ENCODE peak calls at places on chromosomes 11 and 22, in six cellular contexts. One of them, this sample, is unnamed.
A peak's percentile ranks its signal among the peaks of the same experiment; 100 is the strongest.

GRCh38 chr11:119175493-119176077 is 7.1 kb downstream of the NLRX1 start:
- DNase-seq in mesothelial cell of epicardium: no peak
- DNase-seq in PC-9: no peak
- DNase-seq in pancreas: no peak
- DNase-seq in B cell: no peak
- DNase-seq in HL-60: no peak
- DNase-seq in this sample: no peak

GRCh38 chr11:134541951-134542350 is 129.9 kb upstream of the B3GAT1 start:
- DNase-seq in mesothelial cell of epicardium: peak; percentile 27
- DNase-seq in PC-9: no peak
- DNase-seq in pancreas: no peak
- DNase-seq in B cell: no peak
- DNase-seq in HL-60: no peak
- DNase-seq in this sample: peak; percentile 9

GRCh38 chr11:13429836-13430235 is 33.2 kb downstream of the BTBD10 start:
- DNase-seq in mesothelial cell of epicardium: no peak
- DNase-seq in PC-9: no peak
- DNase-seq in pancreas: no peak
- DNase-seq in B cell: no peak
- DNase-seq in HL-60: no peak
- DNase-seq in this sample: no peak

GRCh38 chr22:47307326-47307725 is 544.9 kb downstream of the TBC1D22A start:
- DNase-seq in mesothelial cell of epicardium: no peak
- DNase-seq in PC-9: no peak
- DNase-seq in pancreas: no peak
- DNase-seq in B cell: no peak
- DNase-seq in HL-60: no peak
- DNase-seq in this sample: no peak

GRCh38 chr11:73324116-73324515 is 16.0 kb downstream of the ARHGEF17 start:
- DNase-seq in mesothelial cell of epicardium: no peak
- DNase-seq in PC-9: no peak
- DNase-seq in pancreas: no peak
- DNase-seq in B cell: no peak
- DNase-seq in HL-60: no peak
- DNase-seq in this sample: no peak

GRCh38 chr22:27274770-27275449 is 526.6 kb downstream of the MN1 start:
- DNase-seq in mesothelial cell of epicardium: no peak
- DNase-seq in PC-9: no peak
- DNase-seq in pancreas: no peak
- DNase-seq in B cell: no peak
- DNase-seq in HL-60: no peak
- DNase-seq in this sample: no peak

GRCh38 chr22:35593071-35593884 is 23.9 kb downstream of the MB start:
- DNase-seq in mesothelial cell of epicardium: no peak
- DNase-seq in PC-9: no peak
- DNase-seq in pancreas: no peak
- DNase-seq in B cell: no peak
- DNase-seq in HL-60: no peak
- DNase-seq in this sample: no peak

GRCh38 chr22:22789922-22790845 is 97.4 kb upstream of the IGLL5 start:
- DNase-seq in mesothelial cell of epicardium: no peak
- DNase-seq in PC-9: no peak
- DNase-seq in pancreas: no peak
- DNase-seq in B cell: no peak
- DNase-seq in HL-60: no peak
- DNase-seq in this sample: no peak

GRCh38 chr11:61290905-61291690 is 4.0 kb downstream of the VWCE start:
- DNase-seq in mesothelial cell of epicardium: no peak
- DNase-seq in PC-9: no peak
- DNase-seq in pancreas: no peak
- DNase-seq in B cell: no peak
- DNase-seq in HL-60: peak; percentile 12
- DNase-seq in this sample: no peak

GRCh38 chr22:46047226-46047625 is 70.3 kb upstream of the WNT7B start:
- DNase-seq in mesothelial cell of epicardium: no peak
- DNase-seq in PC-9: no peak
- DNase-seq in pancreas: peak; percentile 56
- DNase-seq in B cell: no peak
- DNase-seq in HL-60: no peak
- DNase-seq in this sample: no peak

GRCh38 chr11:27487706-27488105 is 15.1 kb upstream of the LGR4 start:
- DNase-seq in mesothelial cell of epicardium: no peak
- DNase-seq in PC-9: no peak
- DNase-seq in pancreas: no peak
- DNase-seq in B cell: no peak
- DNase-seq in HL-60: no peak
- DNase-seq in this sample: no peak

GRCh38 chr11:84655729-84656128 is 971.4 kb downstream of the DLG2 start:
- DNase-seq in mesothelial cell of epicardium: no peak
- DNase-seq in PC-9: no peak
- DNase-seq in pancreas: no peak
- DNase-seq in B cell: no peak
- DNase-seq in HL-60: no peak
- DNase-seq in this sample: no peak

GRCh38 chr11:1048375-1049070 is 12.0 kb upstream of the MUC6 start:
- DNase-seq in mesothelial cell of epicardium: no peak
- DNase-seq in PC-9: no peak
- DNase-seq in pancreas: peak; percentile 51
- DNase-seq in B cell: no peak
- DNase-seq in HL-60: no peak
- DNase-seq in this sample: no peak

GRCh38 chr11:443542-444199 is 1.9 kb upstream of the ANO9 start:
- DNase-seq in mesothelial cell of epicardium: no peak
- DNase-seq in PC-9: no peak
- DNase-seq in pancreas: no peak
- DNase-seq in B cell: no peak
- DNase-seq in HL-60: no peak
- DNase-seq in this sample: no peak

GRCh38 chr11:123063396-123064267 is 1.7 kb upstream of the HSPA8 start:
- DNase-seq in mesothelial cell of epicardium: no peak
- DNase-seq in PC-9: no peak
- DNase-seq in pancreas: no peak
- DNase-seq in B cell: no peak
- DNase-seq in HL-60: peak; percentile 71
- DNase-seq in this sample: peak; percentile 36

GRCh38 chr22:44192811-44193536 is 12.2 kb downstream of the PARVG start:
- DNase-seq in mesothelial cell of epicardium: no peak
- DNase-seq in PC-9: no peak
- DNase-seq in pancreas: peak; percentile 49
- DNase-seq in B cell: no peak
- DNase-seq in HL-60: no peak
- DNase-seq in this sample: no peak

GRCh38 chr22:23237841-23238240 is 57.5 kb downstream of the BCR start:
- DNase-seq in mesothelial cell of epicardium: no peak
- DNase-seq in PC-9: no peak
- DNase-seq in pancreas: no peak
- DNase-seq in B cell: no peak
- DNase-seq in HL-60: no peak
- DNase-seq in this sample: no peak

GRCh38 chr22:27438271-27438980 is 363.1 kb downstream of the MN1 start:
- DNase-seq in mesothelial cell of epicardium: no peak
- DNase-seq in PC-9: peak; percentile 27
- DNase-seq in pancreas: peak; percentile 86
- DNase-seq in B cell: no peak
- DNase-seq in HL-60: no peak
- DNase-seq in this sample: no peak

GRCh38 chr11:100930185-100930778 is 199.3 kb downstream of the PGR start:
- DNase-seq in mesothelial cell of epicardium: no peak
- DNase-seq in PC-9: peak; percentile 71
- DNase-seq in pancreas: no peak
- DNase-seq in B cell: no peak
- DNase-seq in HL-60: no peak
- DNase-seq in this sample: no peak

GRCh38 chr22:23182289-23183106 is 2.2 kb downstream of the BCR start:
- DNase-seq in mesothelial cell of epicardium: no peak
- DNase-seq in PC-9: peak; percentile 97
- DNase-seq in pancreas: no peak
- DNase-seq in B cell: peak; percentile 45
- DNase-seq in HL-60: no peak
- DNase-seq in this sample: peak; percentile 57

GRCh38 chr11:10488581-10489443 is 33.7 kb downstream of the AMPD3 start:
- DNase-seq in mesothelial cell of epicardium: peak; percentile 30
- DNase-seq in PC-9: peak; percentile 40
- DNase-seq in pancreas: no peak
- DNase-seq in B cell: peak; percentile 86
- DNase-seq in HL-60: no peak
- DNase-seq in this sample: no peak

GRCh38 chr11:860238-861104 is 17.8 kb downstream of the TSPAN4 start:
- DNase-seq in mesothelial cell of epicardium: no peak
- DNase-seq in PC-9: no peak
- DNase-seq in pancreas: no peak
- DNase-seq in B cell: no peak
- DNase-seq in HL-60: no peak
- DNase-seq in this sample: no peak

GRCh38 chr22:30861688-30862552 is 106.7 kb downstream of the MORC2 start:
- DNase-seq in mesothelial cell of epicardium: no peak
- DNase-seq in PC-9: no peak
- DNase-seq in pancreas: peak; percentile 39
- DNase-seq in B cell: peak; percentile 20
- DNase-seq in HL-60: no peak
- DNase-seq in this sample: no peak

GRCh38 chr11:117823294-117823940 is 1.1 kb downstream of the FXYD2 start:
- DNase-seq in mesothelial cell of epicardium: no peak
- DNase-seq in PC-9: no peak
- DNase-seq in pancreas: peak; percentile 61
- DNase-seq in B cell: no peak
- DNase-seq in HL-60: no peak
- DNase-seq in this sample: peak; percentile 14
- TF ChIP-seq CTCF in mesothelial cell of epicardium: peak; percentile 20
- TF ChIP-seq CTCF in PC-9: peak; percentile 40
- TF ChIP-seq CTCF in pancreas: no peak
- TF ChIP-seq CTCF in B cell: peak; percentile 37
- TF ChIP-seq CTCF in HL-60: peak; percentile 48
- TF ChIP-seq CTCF in this sample: no peak

GRCh38 chr11:67389477-67389876 is 2.3 kb upstream of the RAD9A start:
- DNase-seq in mesothelial cell of epicardium: no peak
- DNase-seq in PC-9: no peak
- DNase-seq in pancreas: peak; percentile 75
- DNase-seq in B cell: peak; percentile 67
- DNase-seq in HL-60: peak; percentile 57
- DNase-seq in this sample: peak; percentile 50
- TF ChIP-seq CTCF in mesothelial cell of epicardium: peak; percentile 23
- TF ChIP-seq CTCF in PC-9: peak; percentile 76
- TF ChIP-seq CTCF in pancreas: peak; percentile 27
- TF ChIP-seq CTCF in B cell: peak; percentile 70
- TF ChIP-seq CTCF in HL-60: peak; percentile 72
- TF ChIP-seq CTCF in this sample: peak; percentile 48

GRCh38 chr11:6258571-6258998 is 1.1 kb upstream of the CCKBR start:
- DNase-seq in mesothelial cell of epicardium: no peak
- DNase-seq in PC-9: no peak
- DNase-seq in pancreas: no peak
- DNase-seq in B cell: no peak
- DNase-seq in HL-60: no peak
- DNase-seq in this sample: no peak
- TF ChIP-seq CTCF in mesothelial cell of epicardium: no peak
- TF ChIP-seq CTCF in PC-9: no peak
- TF ChIP-seq CTCF in pancreas: no peak
- TF ChIP-seq CTCF in B cell: no peak
- TF ChIP-seq CTCF in HL-60: no peak
- TF ChIP-seq CTCF in this sample: no peak

GRCh38 chr11:36713715-36714114 is 115.7 kb upstream of the RAG2 start:
- DNase-seq in mesothelial cell of epicardium: no peak
- DNase-seq in PC-9: no peak
- DNase-seq in pancreas: no peak
- DNase-seq in B cell: no peak
- DNase-seq in HL-60: peak; percentile 28
- DNase-seq in this sample: no peak

DNA sequence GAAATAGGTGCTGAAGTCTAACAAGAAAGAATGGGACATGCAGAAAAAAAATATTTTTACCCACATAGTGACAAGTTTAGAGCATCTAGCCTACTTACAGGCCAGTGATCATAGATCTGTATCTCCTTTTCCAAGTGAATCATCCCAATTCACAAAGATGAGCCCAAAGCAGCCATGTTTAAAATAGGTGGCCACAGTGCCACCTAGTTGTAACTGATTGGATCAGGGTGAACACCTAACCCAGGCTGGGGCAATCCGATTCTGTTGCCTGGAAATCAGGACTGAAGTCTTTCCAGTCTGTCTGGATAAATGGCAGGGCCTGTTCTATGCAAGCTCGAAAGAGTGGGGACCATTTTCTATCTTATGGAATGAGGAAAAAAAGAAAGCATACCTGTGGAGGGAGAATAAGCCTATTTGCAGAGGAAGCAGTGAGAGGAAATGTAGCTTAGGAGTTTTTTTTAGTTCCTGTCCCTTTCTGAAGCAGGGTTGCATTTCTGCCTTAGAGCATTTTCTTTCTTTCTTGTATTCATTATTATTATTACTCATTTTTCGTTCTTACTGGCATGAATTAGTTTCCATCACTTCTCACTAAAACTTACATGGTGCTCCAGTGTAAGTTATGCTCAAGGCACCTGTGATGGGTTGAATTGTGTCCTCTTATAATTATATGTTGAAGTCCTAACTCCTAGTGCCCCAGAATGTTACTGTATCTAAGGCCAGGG is 113.2 kb upstream of the RAG2 start:
- DNase-seq in mesothelial cell of epicardium: no peak
- DNase-seq in PC-9: no peak
- DNase-seq in pancreas: no peak
- DNase-seq in B cell: no peak
- DNase-seq in HL-60: no peak
- DNase-seq in this sample: no peak
- TF ChIP-seq CTCF in mesothelial cell of epicardium: no peak
- TF ChIP-seq CTCF in PC-9: no peak
- TF ChIP-seq CTCF in pancreas: no peak
- TF ChIP-seq CTCF in B cell: no peak
- TF ChIP-seq CTCF in HL-60: no peak
- TF ChIP-seq CTCF in this sample: no peak

GRCh38 chr11:125674210-125674609 is 6.4 kb downstream of the ACRV1 start:
- DNase-seq in mesothelial cell of epicardium: no peak
- DNase-seq in PC-9: no peak
- DNase-seq in pancreas: no peak
- DNase-seq in B cell: no peak
- DNase-seq in HL-60: no peak
- DNase-seq in this sample: no peak

GRCh38 chr11:125680747-125681146 is at the start of gene ACRV1:
- DNase-seq in mesothelial cell of epicardium: no peak
- DNase-seq in PC-9: no peak
- DNase-seq in pancreas: no peak
- DNase-seq in B cell: no peak
- DNase-seq in HL-60: no peak
- DNase-seq in this sample: no peak

GRCh38 chr11:125675196-125675595 is 5.5 kb downstream of the ACRV1 start:
- DNase-seq in mesothelial cell of epicardium: no peak
- DNase-seq in PC-9: no peak
- DNase-seq in pancreas: no peak
- DNase-seq in B cell: no peak
- DNase-seq in HL-60: no peak
- DNase-seq in this sample: no peak

GRCh38 chr11:125679837-125680236 is 810 bp downstream of the ACRV1 start:
- DNase-seq in mesothelial cell of epicardium: no peak
- DNase-seq in PC-9: no peak
- DNase-seq in pancreas: no peak
- DNase-seq in B cell: no peak
- DNase-seq in HL-60: no peak
- DNase-seq in this sample: no peak

GRCh38 chr11:125679397-125679796 is 1.2 kb downstream of the ACRV1 start:
- DNase-seq in mesothelial cell of epicardium: no peak
- DNase-seq in PC-9: no peak
- DNase-seq in pancreas: no peak
- DNase-seq in B cell: no peak
- DNase-seq in HL-60: no peak
- DNase-seq in this sample: no peak
- TF ChIP-seq CTCF in mesothelial cell of epicardium: peak; percentile 16
- TF ChIP-seq CTCF in PC-9: peak; percentile 66
- TF ChIP-seq CTCF in pancreas: no peak
- TF ChIP-seq CTCF in B cell: no peak
- TF ChIP-seq CTCF in HL-60: no peak
- TF ChIP-seq CTCF in this sample: no peak